ENCODE peak calls at places on chromosome 5, in ten cellular contexts. One of them, this sample, is unnamed.

GRCh38 chr5:88729476-88730182 is 153.4 kb downstream of the MEF2C start:
- DNase-seq in neural progenitor cell: peak; percentile 84
- DNase-seq in lower lobe of right lung: no peak
- DNase-seq in CD8-positive, alpha-beta memory T cell: peak; percentile 52
- DNase-seq in transverse colon: peak; percentile 77
- DNase-seq in PC-9: peak; percentile 54
- DNase-seq in SK-N-SH: peak; percentile 29
- DNase-seq in DND-41: peak; percentile 55
- DNase-seq in right atrium auricular region: peak; percentile 79
- DNase-seq in HCT116: peak; percentile 75
- DNase-seq in this sample: no peak

GRCh38 chr5:137563646-137564474 is 64.7 kb upstream of the SPOCK1 start:
- DNase-seq in neural progenitor cell: no peak
- DNase-seq in lower lobe of right lung: no peak
- DNase-seq in CD8-positive, alpha-beta memory T cell: no peak
- DNase-seq in transverse colon: no peak
- DNase-seq in PC-9: no peak
- DNase-seq in SK-N-SH: peak; percentile 61
- DNase-seq in DND-41: no peak
- DNase-seq in right atrium auricular region: no peak
- DNase-seq in HCT116: no peak
- DNase-seq in this sample: peak; percentile 23

GRCh38 chr5:88952344-88952743 is 69.4 kb upstream of the MEF2C start:
- DNase-seq in neural progenitor cell: peak; percentile 9
- DNase-seq in lower lobe of right lung: no peak
- DNase-seq in CD8-positive, alpha-beta memory T cell: no peak
- DNase-seq in transverse colon: no peak
- DNase-seq in PC-9: no peak
- DNase-seq in SK-N-SH: no peak
- DNase-seq in DND-41: no peak
- DNase-seq in right atrium auricular region: no peak
- DNase-seq in HCT116: peak; percentile 1
- DNase-seq in this sample: no peak

GRCh38 chr5:37532976-37533740 is 154.0 kb downstream of the WDR70 start:
- DNase-seq in neural progenitor cell: no peak
- DNase-seq in lower lobe of right lung: no peak
- DNase-seq in CD8-positive, alpha-beta memory T cell: no peak
- DNase-seq in transverse colon: no peak
- DNase-seq in PC-9: peak; percentile 78
- DNase-seq in SK-N-SH: no peak
- DNase-seq in DND-41: no peak
- DNase-seq in right atrium auricular region: no peak
- DNase-seq in HCT116: peak; percentile 75
- DNase-seq in this sample: no peak

GRCh38 chr5:40410939-40411635 is 268.6 kb upstream of the PTGER4 start:
- DNase-seq in neural progenitor cell: no peak
- DNase-seq in lower lobe of right lung: no peak
- DNase-seq in CD8-positive, alpha-beta memory T cell: no peak
- DNase-seq in transverse colon: no peak
- DNase-seq in PC-9: peak; percentile 19
- DNase-seq in SK-N-SH: no peak
- DNase-seq in DND-41: no peak
- DNase-seq in right atrium auricular region: no peak
- DNase-seq in HCT116: no peak
- DNase-seq in this sample: no peak

GRCh38 chr5:80216753-80217596 is 38.9 kb downstream of the SERINC5 start:
- DNase-seq in neural progenitor cell: peak; percentile 31
- DNase-seq in lower lobe of right lung: peak; percentile 87
- DNase-seq in CD8-positive, alpha-beta memory T cell: no peak
- DNase-seq in transverse colon: no peak
- DNase-seq in PC-9: no peak
- DNase-seq in SK-N-SH: no peak
- DNase-seq in DND-41: no peak
- DNase-seq in right atrium auricular region: peak; percentile 73
- DNase-seq in HCT116: no peak
- DNase-seq in this sample: peak; percentile 83

GRCh38 chr5:65076251-65076869 is 307.6 kb downstream of the CWC27 start:
- DNase-seq in neural progenitor cell: peak; percentile 48
- DNase-seq in lower lobe of right lung: peak; percentile 65
- DNase-seq in CD8-positive, alpha-beta memory T cell: peak; percentile 63
- DNase-seq in transverse colon: peak; percentile 17
- DNase-seq in PC-9: peak; percentile 12
- DNase-seq in SK-N-SH: no peak
- DNase-seq in DND-41: peak; percentile 77
- DNase-seq in right atrium auricular region: peak; percentile 74
- DNase-seq in HCT116: peak; percentile 57
- DNase-seq in this sample: peak; percentile 45

GRCh38 chr5:133933169-133933509 is 35.3 kb downstream of the C5orf15 start:
- DNase-seq in neural progenitor cell: no peak
- DNase-seq in lower lobe of right lung: no peak
- DNase-seq in CD8-positive, alpha-beta memory T cell: no peak
- DNase-seq in transverse colon: no peak
- DNase-seq in PC-9: no peak
- DNase-seq in SK-N-SH: no peak
- DNase-seq in DND-41: no peak
- DNase-seq in right atrium auricular region: no peak
- DNase-seq in HCT116: no peak
- DNase-seq in this sample: no peak

GRCh38 chr5:102865171-102865509 is 110.0 kb downstream of the PAM start:
- DNase-seq in neural progenitor cell: peak; percentile 70
- DNase-seq in lower lobe of right lung: no peak
- DNase-seq in CD8-positive, alpha-beta memory T cell: no peak
- DNase-seq in transverse colon: no peak
- DNase-seq in PC-9: no peak
- DNase-seq in SK-N-SH: no peak
- DNase-seq in DND-41: no peak
- DNase-seq in right atrium auricular region: no peak
- DNase-seq in HCT116: peak; percentile 49
- DNase-seq in this sample: no peak

GRCh38 chr5:158079097-158079496 is 220.2 kb upstream of the CLINT1 start:
- DNase-seq in neural progenitor cell: no peak
- DNase-seq in lower lobe of right lung: no peak
- DNase-seq in CD8-positive, alpha-beta memory T cell: no peak
- DNase-seq in transverse colon: no peak
- DNase-seq in PC-9: no peak
- DNase-seq in SK-N-SH: no peak
- DNase-seq in DND-41: no peak
- DNase-seq in right atrium auricular region: no peak
- DNase-seq in HCT116: no peak
- DNase-seq in this sample: no peak

GRCh38 chr5:135494196-135494595 is 41.6 kb downstream of the NEUROG1 start:
- DNase-seq in neural progenitor cell: no peak
- DNase-seq in lower lobe of right lung: no peak
- DNase-seq in CD8-positive, alpha-beta memory T cell: no peak
- DNase-seq in transverse colon: no peak
- DNase-seq in PC-9: no peak
- DNase-seq in SK-N-SH: no peak
- DNase-seq in DND-41: no peak
- DNase-seq in right atrium auricular region: peak; percentile 38
- DNase-seq in HCT116: no peak
- DNase-seq in this sample: no peak

GRCh38 chr5:61538722-61539501 is 206.9 kb downstream of the ZSWIM6 start:
- DNase-seq in neural progenitor cell: no peak
- DNase-seq in lower lobe of right lung: no peak
- DNase-seq in CD8-positive, alpha-beta memory T cell: no peak
- DNase-seq in transverse colon: no peak
- DNase-seq in PC-9: no peak
- DNase-seq in SK-N-SH: no peak
- DNase-seq in DND-41: no peak
- DNase-seq in right atrium auricular region: no peak
- DNase-seq in HCT116: no peak
- DNase-seq in this sample: no peak

GRCh38 chr5:138354387-138354786 is 1.9 kb downstream of the KDM3B start:
- DNase-seq in neural progenitor cell: peak; percentile 45
- DNase-seq in lower lobe of right lung: no peak
- DNase-seq in CD8-positive, alpha-beta memory T cell: no peak
- DNase-seq in transverse colon: no peak
- DNase-seq in PC-9: no peak
- DNase-seq in SK-N-SH: no peak
- DNase-seq in DND-41: no peak
- DNase-seq in right atrium auricular region: no peak
- DNase-seq in HCT116: no peak
- DNase-seq in this sample: no peak

GRCh38 chr5:107293551-107293950 is 377.2 kb downstream of the EFNA5 start:
- DNase-seq in neural progenitor cell: no peak
- DNase-seq in lower lobe of right lung: no peak
- DNase-seq in CD8-positive, alpha-beta memory T cell: no peak
- DNase-seq in transverse colon: no peak
- DNase-seq in PC-9: no peak
- DNase-seq in SK-N-SH: no peak
- DNase-seq in DND-41: no peak
- DNase-seq in right atrium auricular region: no peak
- DNase-seq in HCT116: no peak
- DNase-seq in this sample: no peak

GRCh38 chr5:118029807-118030206 is 958.5 kb downstream of the DTWD2 start:
- DNase-seq in neural progenitor cell: no peak
- DNase-seq in lower lobe of right lung: no peak
- DNase-seq in CD8-positive, alpha-beta memory T cell: no peak
- DNase-seq in transverse colon: no peak
- DNase-seq in PC-9: no peak
- DNase-seq in SK-N-SH: no peak
- DNase-seq in DND-41: no peak
- DNase-seq in right atrium auricular region: no peak
- DNase-seq in HCT116: no peak
- DNase-seq in this sample: no peak

GRCh38 chr5:43567967-43568366 is 11.1 kb upstream of the PAIP1 start:
- DNase-seq in neural progenitor cell: no peak
- DNase-seq in lower lobe of right lung: no peak
- DNase-seq in CD8-positive, alpha-beta memory T cell: no peak
- DNase-seq in transverse colon: no peak
- DNase-seq in PC-9: no peak
- DNase-seq in SK-N-SH: no peak
- DNase-seq in DND-41: no peak
- DNase-seq in right atrium auricular region: no peak
- DNase-seq in HCT116: no peak
- DNase-seq in this sample: no peak

GRCh38 chr5:173850664-173851063 is 37.5 kb upstream of the CPEB4 start:
- DNase-seq in neural progenitor cell: no peak
- DNase-seq in lower lobe of right lung: no peak
- DNase-seq in CD8-positive, alpha-beta memory T cell: no peak
- DNase-seq in transverse colon: no peak
- DNase-seq in PC-9: no peak
- DNase-seq in SK-N-SH: no peak
- DNase-seq in DND-41: no peak
- DNase-seq in right atrium auricular region: no peak
- DNase-seq in HCT116: no peak
- DNase-seq in this sample: no peak

GRCh38 chr5:146042628-146043279 is 62.6 kb downstream of the PLAC8L1 start:
- DNase-seq in neural progenitor cell: no peak
- DNase-seq in lower lobe of right lung: no peak
- DNase-seq in CD8-positive, alpha-beta memory T cell: no peak
- DNase-seq in transverse colon: peak; percentile 37
- DNase-seq in PC-9: peak; percentile 66
- DNase-seq in SK-N-SH: no peak
- DNase-seq in DND-41: no peak
- DNase-seq in right atrium auricular region: no peak
- DNase-seq in HCT116: peak; percentile 27
- DNase-seq in this sample: no peak

GRCh38 chr5:138955013-138955660 is 80.0 kb upstream of the LRRTM2 start:
- DNase-seq in neural progenitor cell: no peak
- DNase-seq in lower lobe of right lung: no peak
- DNase-seq in CD8-positive, alpha-beta memory T cell: no peak
- DNase-seq in transverse colon: no peak
- DNase-seq in PC-9: no peak
- DNase-seq in SK-N-SH: peak; percentile 59
- DNase-seq in DND-41: no peak
- DNase-seq in right atrium auricular region: no peak
- DNase-seq in HCT116: no peak
- DNase-seq in this sample: peak; percentile 81

GRCh38 chr5:151086192-151086869 is 5.5 kb upstream of the TNIP1 start:
- DNase-seq in neural progenitor cell: no peak
- DNase-seq in lower lobe of right lung: no peak
- DNase-seq in CD8-positive, alpha-beta memory T cell: peak; percentile 22
- DNase-seq in transverse colon: no peak
- DNase-seq in PC-9: no peak
- DNase-seq in SK-N-SH: no peak
- DNase-seq in DND-41: no peak
- DNase-seq in right atrium auricular region: no peak
- DNase-seq in HCT116: no peak
- DNase-seq in this sample: no peak
- H3K4me3 ChIP-seq in neural progenitor cell: no peak overlapping the region
- H3K4me3 ChIP-seq in lower lobe of right lung: peak overlapping the region; percentile 32
- H3K4me3 ChIP-seq in CD8-positive, alpha-beta memory T cell: peak overlapping the region; percentile 23
- H3K4me3 ChIP-seq in transverse colon: no peak overlapping the region
- H3K4me3 ChIP-seq in PC-9: no peak overlapping the region
- H3K4me3 ChIP-seq in SK-N-SH: no peak overlapping the region
- H3K4me3 ChIP-seq in DND-41: no peak overlapping the region
- H3K4me3 ChIP-seq in right atrium auricular region: no peak overlapping the region
- H3K4me3 ChIP-seq in HCT116: no peak overlapping the region
- H3K4me3 ChIP-seq in this sample: peak overlapping the region; percentile 24

GRCh38 chr5:3010301-3010952 is 258.9 kb upstream of the IRX2 start:
- DNase-seq in neural progenitor cell: no peak
- DNase-seq in lower lobe of right lung: no peak
- DNase-seq in CD8-positive, alpha-beta memory T cell: no peak
- DNase-seq in transverse colon: no peak
- DNase-seq in PC-9: no peak
- DNase-seq in SK-N-SH: no peak
- DNase-seq in DND-41: no peak
- DNase-seq in right atrium auricular region: no peak
- DNase-seq in HCT116: no peak
- DNase-seq in this sample: no peak
- H3K9me3 ChIP-seq in neural progenitor cell: no peaks in the 10 kb centered on the region
- H3K9me3 ChIP-seq in lower lobe of right lung: no peaks in the 10 kb centered on the region
- H3K9me3 ChIP-seq in CD8-positive, alpha-beta memory T cell: no peaks in the 10 kb centered on the region
- H3K9me3 ChIP-seq in transverse colon: no peaks in the 10 kb centered on the region
- H3K9me3 ChIP-seq in PC-9: no peaks in the 10 kb centered on the region
- H3K9me3 ChIP-seq in SK-N-SH: no peaks in the 10 kb centered on the region
- H3K9me3 ChIP-seq in DND-41: no peaks in the 10 kb centered on the region
- H3K9me3 ChIP-seq in right atrium auricular region: no peaks in the 10 kb centered on the region
- H3K9me3 ChIP-seq in HCT116: peaks cover 5% of the 10 kb centered on the region
- H3K9me3 ChIP-seq in this sample: no peaks in the 10 kb centered on the region

DNA sequence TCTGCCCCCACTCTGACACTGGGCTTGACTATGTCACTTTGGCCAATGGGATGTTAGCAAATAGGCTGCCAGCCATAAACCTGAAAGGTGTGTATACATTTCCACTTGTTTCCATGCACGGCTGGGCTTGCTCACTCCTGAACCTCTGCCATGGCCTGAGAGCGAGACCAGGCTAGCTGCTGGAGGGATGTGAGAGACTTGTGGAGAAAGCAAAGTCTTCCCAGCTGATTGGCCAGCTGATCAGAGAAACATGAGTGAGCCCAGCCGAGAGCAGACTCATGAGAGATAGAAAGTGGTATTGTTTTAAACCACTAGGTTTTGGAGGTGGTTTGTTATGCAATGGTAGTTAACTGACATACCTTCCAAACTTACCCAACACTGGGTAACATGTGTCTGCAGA is 13.9 kb downstream of the FAM193B start:
- DNase-seq in neural progenitor cell: no peak
- DNase-seq in lower lobe of right lung: no peak
- DNase-seq in CD8-positive, alpha-beta memory T cell: no peak
- DNase-seq in transverse colon: no peak
- DNase-seq in PC-9: no peak
- DNase-seq in SK-N-SH: no peak
- DNase-seq in DND-41: no peak
- DNase-seq in right atrium auricular region: no peak
- DNase-seq in HCT116: no peak
- DNase-seq in this sample: no peak
- H3K4me1 ChIP-seq in neural progenitor cell: peaks cover 28% of the 10 kb centered on the region
- H3K4me1 ChIP-seq in lower lobe of right lung: peaks cover 31% of the 10 kb centered on the region
- H3K4me1 ChIP-seq in CD8-positive, alpha-beta memory T cell: no peaks in the 10 kb centered on the region
- H3K4me1 ChIP-seq in transverse colon: peaks cover 10% of the 10 kb centered on the region
- H3K4me1 ChIP-seq in PC-9: peaks cover 8% of the 10 kb centered on the region
- H3K4me1 ChIP-seq in SK-N-SH: peaks cover 14% of the 10 kb centered on the region
- H3K4me1 ChIP-seq in DND-41: no peaks in the 10 kb centered on the region
- H3K4me1 ChIP-seq in right atrium auricular region: no peaks in the 10 kb centered on the region
- H3K4me1 ChIP-seq in HCT116: no peaks in the 10 kb centered on the region
- H3K4me1 ChIP-seq in this sample: peaks cover 12% of the 10 kb centered on the region

GRCh38 chr5:55625913-55626312 is 86.2 kb downstream of the SLC38A9 start:
- DNase-seq in neural progenitor cell: no peak
- DNase-seq in lower lobe of right lung: no peak
- DNase-seq in CD8-positive, alpha-beta memory T cell: no peak
- DNase-seq in transverse colon: no peak
- DNase-seq in PC-9: no peak
- DNase-seq in SK-N-SH: no peak
- DNase-seq in DND-41: no peak
- DNase-seq in right atrium auricular region: no peak
- DNase-seq in HCT116: no peak
- DNase-seq in this sample: no peak
- H3K4me3 ChIP-seq in neural progenitor cell: no peak overlapping the region
- H3K4me3 ChIP-seq in lower lobe of right lung: no peak overlapping the region
- H3K4me3 ChIP-seq in CD8-positive, alpha-beta memory T cell: no peak overlapping the region
- H3K4me3 ChIP-seq in transverse colon: no peak overlapping the region
- H3K4me3 ChIP-seq in PC-9: no peak overlapping the region
- H3K4me3 ChIP-seq in SK-N-SH: no peak overlapping the region
- H3K4me3 ChIP-seq in DND-41: no peak overlapping the region
- H3K4me3 ChIP-seq in right atrium auricular region: no peak overlapping the region
- H3K4me3 ChIP-seq in HCT116: no peak overlapping the region
- H3K4me3 ChIP-seq in this sample: no peak overlapping the region

This sample was measured in heart left ventricle.